ENCODE peak calls at places on chromosomes 1 and 21, in ten cellular contexts. One of them, this sample, is unnamed.

GRCh38 chr1:170309389-170310013 is 163.7 kb downstream of the NTMT2 start:
- DNase-seq in GM13976: no peak
- DNase-seq in left lung: peak; percentile 53
- DNase-seq in K562: no peak
- DNase-seq in CD8-positive, alpha-beta T cell: no peak
- DNase-seq in H9: no peak
- DNase-seq in CD4-positive, alpha-beta T cell: no peak
- DNase-seq in coronary artery: no peak
- DNase-seq in thoracic aorta: peak; percentile 8
- DNase-seq in Caco-2: no peak
- DNase-seq in this sample: no peak

GRCh38 chr1:192462630-192463029 is 112.9 kb upstream of the RGS1 start:
- DNase-seq in CD8-positive, alpha-beta T cell: no peak
- DNase-seq in left lung: no peak
- DNase-seq in CD4-positive, alpha-beta T cell: no peak
- DNase-seq in GM13976: no peak
- DNase-seq in thoracic aorta: no peak
- DNase-seq in Caco-2: no peak
- DNase-seq in K562: no peak
- DNase-seq in coronary artery: no peak
- DNase-seq in H9: no peak
- DNase-seq in this sample: no peak

GRCh38 chr1:177170756-177171535 is at the start of gene BRINP2:
- DNase-seq in thoracic aorta: no peak
- DNase-seq in GM13976: no peak
- DNase-seq in coronary artery: no peak
- DNase-seq in CD4-positive, alpha-beta T cell: no peak
- DNase-seq in K562: no peak
- DNase-seq in H9: peak; percentile 94
- DNase-seq in left lung: peak; percentile 36
- DNase-seq in Caco-2: peak; percentile 5
- DNase-seq in CD8-positive, alpha-beta T cell: no peak
- DNase-seq in this sample: peak; percentile 74

GRCh38 chr1:1562556-1563195 is 12.0 kb downstream of the SSU72 start:
- DNase-seq in CD4-positive, alpha-beta T cell: no peak
- DNase-seq in Caco-2: no peak
- DNase-seq in coronary artery: no peak
- DNase-seq in thoracic aorta: no peak
- DNase-seq in H9: no peak
- DNase-seq in K562: no peak
- DNase-seq in CD8-positive, alpha-beta T cell: no peak
- DNase-seq in GM13976: no peak
- DNase-seq in left lung: no peak
- DNase-seq in this sample: no peak

GRCh38 chr1:219119839-219120238 is 53.8 kb upstream of the LYPLAL1 start:
- DNase-seq in thoracic aorta: no peak
- DNase-seq in H9: no peak
- DNase-seq in coronary artery: no peak
- DNase-seq in Caco-2: no peak
- DNase-seq in K562: no peak
- DNase-seq in GM13976: no peak
- DNase-seq in CD8-positive, alpha-beta T cell: no peak
- DNase-seq in CD4-positive, alpha-beta T cell: no peak
- DNase-seq in left lung: no peak
- DNase-seq in this sample: no peak

GRCh38 chr1:2086446-2087082 is 36.4 kb downstream of the PRKCZ start:
- DNase-seq in K562: no peak
- DNase-seq in coronary artery: no peak
- DNase-seq in thoracic aorta: no peak
- DNase-seq in left lung: no peak
- DNase-seq in GM13976: no peak
- DNase-seq in CD8-positive, alpha-beta T cell: no peak
- DNase-seq in Caco-2: no peak
- DNase-seq in H9: no peak
- DNase-seq in CD4-positive, alpha-beta T cell: no peak
- DNase-seq in this sample: no peak

GRCh38 chr1:244414543-244414942 is 37.2 kb downstream of the ADSS2 start:
- DNase-seq in H9: no peak
- DNase-seq in Caco-2: no peak
- DNase-seq in GM13976: no peak
- DNase-seq in K562: no peak
- DNase-seq in CD8-positive, alpha-beta T cell: no peak
- DNase-seq in thoracic aorta: no peak
- DNase-seq in CD4-positive, alpha-beta T cell: no peak
- DNase-seq in left lung: peak; percentile 45
- DNase-seq in coronary artery: no peak
- DNase-seq in this sample: no peak

GRCh38 chr1:19007491-19008441 is 51.3 kb upstream of the IFFO2 start:
- DNase-seq in thoracic aorta: no peak
- DNase-seq in H9: no peak
- DNase-seq in K562: no peak
- DNase-seq in left lung: no peak
- DNase-seq in Caco-2: no peak
- DNase-seq in CD8-positive, alpha-beta T cell: no peak
- DNase-seq in CD4-positive, alpha-beta T cell: no peak
- DNase-seq in coronary artery: no peak
- DNase-seq in GM13976: no peak
- DNase-seq in this sample: peak; percentile 57

GRCh38 chr1:77467741-77468140 is 185.9 kb downstream of the AK5 start:
- DNase-seq in H9: no peak
- DNase-seq in GM13976: no peak
- DNase-seq in coronary artery: no peak
- DNase-seq in CD8-positive, alpha-beta T cell: no peak
- DNase-seq in K562: no peak
- DNase-seq in thoracic aorta: no peak
- DNase-seq in CD4-positive, alpha-beta T cell: no peak
- DNase-seq in left lung: no peak
- DNase-seq in Caco-2: no peak
- DNase-seq in this sample: no peak

GRCh38 chr21:45357436-45358260 is 47.3 kb upstream of the COL18A1 start:
- DNase-seq in thoracic aorta: no peak
- DNase-seq in CD8-positive, alpha-beta T cell: no peak
- DNase-seq in CD4-positive, alpha-beta T cell: no peak
- DNase-seq in coronary artery: no peak
- DNase-seq in H9: no peak
- DNase-seq in GM13976: no peak
- DNase-seq in K562: no peak
- DNase-seq in left lung: no peak
- DNase-seq in Caco-2: peak; percentile 65
- DNase-seq in this sample: no peak

GRCh38 chr1:6904476-6905170 is 119.4 kb downstream of the CAMTA1 start:
- DNase-seq in GM13976: no peak
- DNase-seq in left lung: no peak
- DNase-seq in CD4-positive, alpha-beta T cell: no peak
- DNase-seq in H9: peak; percentile 22
- DNase-seq in Caco-2: no peak
- DNase-seq in coronary artery: no peak
- DNase-seq in CD8-positive, alpha-beta T cell: no peak
- DNase-seq in K562: no peak
- DNase-seq in thoracic aorta: no peak
- DNase-seq in this sample: no peak

GRCh38 chr1:166197141-166197540 is 30.3 kb upstream of the FAM78B start:
- DNase-seq in thoracic aorta: no peak
- DNase-seq in coronary artery: no peak
- DNase-seq in CD4-positive, alpha-beta T cell: no peak
- DNase-seq in H9: no peak
- DNase-seq in CD8-positive, alpha-beta T cell: no peak
- DNase-seq in GM13976: no peak
- DNase-seq in left lung: no peak
- DNase-seq in Caco-2: no peak
- DNase-seq in K562: no peak
- DNase-seq in this sample: no peak

GRCh38 chr1:3050603-3051002 is 18.4 kb upstream of the PRDM16 start:
- DNase-seq in Caco-2: no peak
- DNase-seq in coronary artery: peak; percentile 57
- DNase-seq in thoracic aorta: no peak
- DNase-seq in H9: no peak
- DNase-seq in GM13976: no peak
- DNase-seq in K562: no peak
- DNase-seq in CD8-positive, alpha-beta T cell: no peak
- DNase-seq in CD4-positive, alpha-beta T cell: no peak
- DNase-seq in left lung: no peak
- DNase-seq in this sample: peak; percentile 52

GRCh38 chr1:24491577-24492360 is 10.9 kb upstream of the RCAN3 start:
- DNase-seq in coronary artery: no peak
- DNase-seq in GM13976: no peak
- DNase-seq in thoracic aorta: no peak
- DNase-seq in CD8-positive, alpha-beta T cell: no peak
- DNase-seq in CD4-positive, alpha-beta T cell: no peak
- DNase-seq in Caco-2: no peak
- DNase-seq in H9: no peak
- DNase-seq in left lung: no peak
- DNase-seq in K562: no peak
- DNase-seq in this sample: no peak
- TF ChIP-seq CTCF in coronary artery: no peak
- TF ChIP-seq CTCF in GM13976: no peak
- TF ChIP-seq CTCF in thoracic aorta: no peak
- TF ChIP-seq CTCF in CD8-positive, alpha-beta T cell: no peak
- TF ChIP-seq CTCF in CD4-positive, alpha-beta T cell: no peak
- TF ChIP-seq CTCF in Caco-2: no peak
- TF ChIP-seq CTCF in H9: peak; percentile 36
- TF ChIP-seq CTCF in left lung: no peak
- TF ChIP-seq CTCF in K562: no peak
- TF ChIP-seq CTCF in this sample: peak; percentile 40

DNA sequence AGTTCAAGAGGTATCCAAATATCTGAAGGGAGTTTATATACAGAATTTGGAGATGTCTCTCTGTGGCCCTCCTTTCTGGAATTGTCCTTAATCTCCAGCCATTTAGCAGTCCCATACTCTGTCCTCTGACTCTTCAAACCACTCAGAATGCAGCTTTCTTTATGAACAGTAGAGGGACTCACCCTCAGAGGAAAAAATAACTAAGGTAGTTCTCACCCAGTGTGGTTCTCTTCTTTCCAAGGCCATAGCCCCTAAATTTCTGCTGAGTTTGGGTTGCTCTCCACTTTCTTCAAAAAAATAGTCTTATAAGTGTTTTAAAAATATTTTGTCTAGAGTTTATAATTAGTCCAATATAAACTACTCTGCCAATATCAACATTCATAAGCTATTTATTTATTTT is 369.7 kb downstream of the MATN1 start:
- DNase-seq in thoracic aorta: no peak
- DNase-seq in CD8-positive, alpha-beta T cell: no peak
- DNase-seq in GM13976: no peak
- DNase-seq in coronary artery: no peak
- DNase-seq in CD4-positive, alpha-beta T cell: no peak
- DNase-seq in Caco-2: no peak
- DNase-seq in left lung: no peak
- DNase-seq in K562: no peak
- DNase-seq in H9: no peak
- DNase-seq in this sample: no peak
- TF ChIP-seq CTCF in thoracic aorta: no peak
- TF ChIP-seq CTCF in CD8-positive, alpha-beta T cell: no peak
- TF ChIP-seq CTCF in GM13976: no peak
- TF ChIP-seq CTCF in coronary artery: no peak
- TF ChIP-seq CTCF in CD4-positive, alpha-beta T cell: no peak
- TF ChIP-seq CTCF in Caco-2: no peak
- TF ChIP-seq CTCF in left lung: no peak
- TF ChIP-seq CTCF in K562: peak; percentile 29
- TF ChIP-seq CTCF in H9: peak; percentile 65
- TF ChIP-seq CTCF in this sample: peak; percentile 64

DNA sequence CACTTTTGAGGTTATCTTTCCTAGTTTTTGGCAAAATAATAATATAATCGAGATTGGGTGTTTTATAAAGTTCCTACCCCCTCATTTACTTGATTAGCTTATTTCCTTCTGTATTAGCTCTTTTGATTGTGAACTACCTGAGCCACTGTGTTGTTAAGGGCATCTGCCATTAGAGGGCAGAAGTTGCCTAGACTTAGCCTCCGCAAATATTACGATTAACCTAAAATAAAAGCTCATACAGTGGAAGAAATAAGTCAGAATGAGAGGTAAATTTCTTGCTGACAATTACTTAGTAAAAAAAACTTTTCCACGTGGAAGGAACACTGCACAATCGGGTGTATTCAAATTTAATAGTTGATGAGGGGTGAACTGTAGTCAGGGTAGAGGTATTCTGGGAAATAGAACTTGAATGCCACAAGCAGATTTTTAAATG is 2.3 kb downstream of the H3-3A start:
- DNase-seq in CD8-positive, alpha-beta T cell: no peak
- DNase-seq in left lung: no peak
- DNase-seq in K562: no peak
- DNase-seq in CD4-positive, alpha-beta T cell: no peak
- DNase-seq in thoracic aorta: no peak
- DNase-seq in coronary artery: no peak
- DNase-seq in GM13976: peak; percentile 51
- DNase-seq in Caco-2: peak; percentile 45
- DNase-seq in H9: no peak
- DNase-seq in this sample: no peak
- TF ChIP-seq CTCF in CD8-positive, alpha-beta T cell: peak; percentile 47
- TF ChIP-seq CTCF in left lung: no peak
- TF ChIP-seq CTCF in K562: peak; percentile 81
- TF ChIP-seq CTCF in CD4-positive, alpha-beta T cell: peak; percentile 63
- TF ChIP-seq CTCF in thoracic aorta: no peak
- TF ChIP-seq CTCF in coronary artery: no peak
- TF ChIP-seq CTCF in GM13976: peak; percentile 68
- TF ChIP-seq CTCF in Caco-2: peak; percentile 17
- TF ChIP-seq CTCF in H9: peak; percentile 59
- TF ChIP-seq CTCF in this sample: peak; percentile 51

GRCh38 chr21:17343055-17343454 is 169.8 kb upstream of the CXADR start:
- DNase-seq in GM13976: no peak
- DNase-seq in Caco-2: peak; percentile 39
- DNase-seq in H9: no peak
- DNase-seq in K562: no peak
- DNase-seq in thoracic aorta: no peak
- DNase-seq in CD4-positive, alpha-beta T cell: no peak
- DNase-seq in CD8-positive, alpha-beta T cell: no peak
- DNase-seq in coronary artery: no peak
- DNase-seq in left lung: no peak
- DNase-seq in this sample: no peak
- TF ChIP-seq CTCF in GM13976: no peak
- TF ChIP-seq CTCF in Caco-2: no peak
- TF ChIP-seq CTCF in H9: no peak
- TF ChIP-seq CTCF in K562: no peak
- TF ChIP-seq CTCF in thoracic aorta: no peak
- TF ChIP-seq CTCF in CD4-positive, alpha-beta T cell: no peak
- TF ChIP-seq CTCF in CD8-positive, alpha-beta T cell: no peak
- TF ChIP-seq CTCF in coronary artery: no peak
- TF ChIP-seq CTCF in left lung: no peak
- TF ChIP-seq CTCF in this sample: no peak

GRCh38 chr1:159869173-159869572 is 6.7 kb upstream of the VSIG8 start:
- DNase-seq in coronary artery: no peak
- DNase-seq in Caco-2: no peak
- DNase-seq in thoracic aorta: no peak
- DNase-seq in CD8-positive, alpha-beta T cell: no peak
- DNase-seq in GM13976: no peak
- DNase-seq in K562: peak; percentile 59
- DNase-seq in H9: no peak
- DNase-seq in left lung: no peak
- DNase-seq in CD4-positive, alpha-beta T cell: no peak
- DNase-seq in this sample: no peak
- TF ChIP-seq CTCF in coronary artery: no peak
- TF ChIP-seq CTCF in Caco-2: no peak
- TF ChIP-seq CTCF in thoracic aorta: no peak
- TF ChIP-seq CTCF in CD8-positive, alpha-beta T cell: no peak
- TF ChIP-seq CTCF in GM13976: no peak
- TF ChIP-seq CTCF in K562: no peak
- TF ChIP-seq CTCF in H9: no peak
- TF ChIP-seq CTCF in left lung: no peak
- TF ChIP-seq CTCF in CD4-positive, alpha-beta T cell: no peak
- TF ChIP-seq CTCF in this sample: no peak

This sample was measured in type B pancreatic cell.